ENCODE peak calls at places on chromosomes 6 and 20, in seven cellular contexts. One of them, this sample, is unnamed.

GRCh38 chr6:21826031-21826430 is 232.5 kb downstream of the SOX4 start:
- DNase-seq in neuronal stem cell: peak
- DNase-seq in IMR-90: peak
- DNase-seq in H1: no peak
- DNase-seq in mesendoderm: peak
- DNase-seq in trophoblast cell: peak
- DNase-seq in mesenchymal stem cell: peak
- DNase-seq in this sample: peak

GRCh38 chr6:43758617-43759050 is 11.4 kb upstream of the VEGFA start:
- DNase-seq in IMR-90: no peak
- DNase-seq in H1: peak
- DNase-seq in mesendoderm: peak
- DNase-seq in trophoblast cell: no peak
- DNase-seq in mesenchymal stem cell: no peak
- DNase-seq in neuronal stem cell: peak
- DNase-seq in this sample: peak

GRCh38 chr6:209432-210103 is 82.7 kb upstream of the DUSP22 start:
- DNase-seq in IMR-90: no peak
- DNase-seq in trophoblast cell: no peak
- DNase-seq in mesendoderm: no peak
- DNase-seq in H1: no peak
- DNase-seq in neuronal stem cell: no peak
- DNase-seq in mesenchymal stem cell: no peak
- DNase-seq in this sample: no peak

GRCh38 chr20:58652606-58653303 is 1.7 kb downstream of the STX16 start:
- DNase-seq in H1: no peak
- DNase-seq in mesenchymal stem cell: peak
- DNase-seq in mesendoderm: no peak
- DNase-seq in neuronal stem cell: no peak
- DNase-seq in IMR-90: no peak
- DNase-seq in trophoblast cell: no peak
- DNase-seq in this sample: no peak

GRCh38 chr20:49867453-49868215 is 47.7 kb downstream of the SPATA2 start:
- DNase-seq in IMR-90: no peak
- DNase-seq in mesendoderm: peak
- DNase-seq in H1: no peak
- DNase-seq in mesenchymal stem cell: no peak
- DNase-seq in neuronal stem cell: no peak
- DNase-seq in trophoblast cell: no peak
- DNase-seq in this sample: no peak

GRCh38 chr20:61263084-61263695 is 11.1 kb downstream of the CDH4 start:
- DNase-seq in H1: peak
- DNase-seq in mesendoderm: peak
- DNase-seq in neuronal stem cell: no peak
- DNase-seq in trophoblast cell: no peak
- DNase-seq in IMR-90: peak
- DNase-seq in mesenchymal stem cell: peak
- DNase-seq in this sample: peak

GRCh38 chr20:62287759-62288534 is 14.8 kb upstream of the ADRM1 start:
- DNase-seq in mesenchymal stem cell: no peak
- DNase-seq in neuronal stem cell: no peak
- DNase-seq in mesendoderm: no peak
- DNase-seq in H1: no peak
- DNase-seq in trophoblast cell: no peak
- DNase-seq in IMR-90: no peak
- DNase-seq in this sample: no peak

GRCh38 chr20:20364747-20365558 is 3.0 kb upstream of the INSM1 start:
- DNase-seq in mesendoderm: no peak
- DNase-seq in H1: peak
- DNase-seq in mesenchymal stem cell: no peak
- DNase-seq in neuronal stem cell: no peak
- DNase-seq in trophoblast cell: no peak
- DNase-seq in IMR-90: no peak
- DNase-seq in this sample: no peak

GRCh38 chr20:61588356-61589054 is 336.4 kb downstream of the CDH4 start:
- DNase-seq in mesenchymal stem cell: peak
- DNase-seq in trophoblast cell: no peak
- DNase-seq in mesendoderm: peak
- DNase-seq in IMR-90: peak
- DNase-seq in H1: no peak
- DNase-seq in neuronal stem cell: no peak
- DNase-seq in this sample: no peak

GRCh38 chr20:31664696-31665354 is 27.1 kb downstream of the COX4I2 start:
- DNase-seq in neuronal stem cell: no peak
- DNase-seq in trophoblast cell: no peak
- DNase-seq in H1: no peak
- DNase-seq in IMR-90: no peak
- DNase-seq in mesenchymal stem cell: no peak
- DNase-seq in mesendoderm: no peak
- DNase-seq in this sample: no peak

GRCh38 chr6:145548941-145549652 is 186.2 kb downstream of the EPM2A start:
- DNase-seq in mesendoderm: no peak
- DNase-seq in neuronal stem cell: no peak
- DNase-seq in H1: no peak
- DNase-seq in mesenchymal stem cell: no peak
- DNase-seq in trophoblast cell: peak
- DNase-seq in IMR-90: peak
- DNase-seq in this sample: no peak

GRCh38 chr20:58195047-58195446 is 33.4 kb downstream of the ANKRD60 start:
- DNase-seq in neuronal stem cell: no peak
- DNase-seq in mesendoderm: no peak
- DNase-seq in mesenchymal stem cell: no peak
- DNase-seq in H1: no peak
- DNase-seq in trophoblast cell: no peak
- DNase-seq in IMR-90: no peak
- DNase-seq in this sample: no peak

DNA sequence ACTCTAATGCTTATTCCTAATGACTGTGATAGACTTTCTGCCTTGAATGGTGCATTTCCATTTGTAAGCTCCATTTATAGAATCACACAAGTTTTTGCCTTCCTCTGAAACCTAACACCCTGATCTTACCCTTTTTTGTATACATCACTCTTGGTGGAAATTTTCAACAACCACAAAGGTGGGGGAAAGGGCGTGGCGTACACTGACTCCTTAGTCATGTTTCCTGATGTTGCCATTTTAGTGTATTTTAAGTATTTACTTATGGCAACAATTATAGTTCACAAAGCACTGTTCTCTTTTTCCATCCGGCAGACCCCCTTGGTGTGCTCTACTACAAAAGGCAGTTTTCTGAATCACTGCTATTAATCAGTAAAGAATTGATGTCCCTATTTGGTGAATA is 92.0 kb downstream of the ATXN1 start:
- DNase-seq in trophoblast cell: no peak
- DNase-seq in H1: no peak
- DNase-seq in mesendoderm: no peak
- DNase-seq in mesenchymal stem cell: peak
- DNase-seq in neuronal stem cell: no peak
- DNase-seq in IMR-90: peak
- DNase-seq in this sample: no peak
- H3K9ac ChIP-seq in trophoblast cell: no peak
- H3K9ac ChIP-seq in H1: no peak
- H3K9ac ChIP-seq in mesendoderm: no peak
- H3K9ac ChIP-seq in mesenchymal stem cell: no peak
- H3K9ac ChIP-seq in neuronal stem cell: no peak
- H3K9ac ChIP-seq in IMR-90: no peak
- H3K9ac ChIP-seq in this sample: no peak

DNA sequence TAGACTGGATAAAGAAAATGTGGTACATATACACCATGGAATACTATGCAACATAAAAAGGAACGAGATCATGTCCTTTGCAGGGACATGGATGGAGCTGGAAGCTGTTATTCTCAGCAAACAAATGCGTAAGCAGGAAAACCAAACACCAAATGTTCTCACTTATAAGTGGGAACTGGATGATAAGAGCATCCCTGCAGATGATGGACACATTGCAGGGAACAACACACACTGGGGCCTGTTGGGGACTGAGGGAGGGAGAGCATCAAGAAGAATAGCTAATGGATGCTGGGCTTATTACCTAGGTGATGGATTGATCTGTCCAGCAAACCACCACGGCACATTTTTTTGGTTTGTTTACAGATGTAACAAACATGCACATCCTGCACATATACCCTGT is 470.5 kb upstream of the CITED2 start:
- DNase-seq in mesenchymal stem cell: no peak
- DNase-seq in mesendoderm: no peak
- DNase-seq in H1: no peak
- DNase-seq in trophoblast cell: no peak
- DNase-seq in neuronal stem cell: no peak
- DNase-seq in IMR-90: no peak
- DNase-seq in this sample: no peak
- H3K23ac ChIP-seq in mesenchymal stem cell: no peak
- H3K23ac ChIP-seq in mesendoderm: no peak
- H3K23ac ChIP-seq in H1: no peak
- H3K23ac ChIP-seq in trophoblast cell: no peak
- H3K23ac ChIP-seq in neuronal stem cell: no peak
- H3K23ac ChIP-seq in IMR-90: no peak
- H3K23ac ChIP-seq in this sample: no peak

GRCh38 chr6:12324741-12325140 is 34.6 kb downstream of the EDN1 start:
- DNase-seq in mesenchymal stem cell: no peak
- DNase-seq in IMR-90: no peak
- DNase-seq in trophoblast cell: no peak
- DNase-seq in mesendoderm: peak
- DNase-seq in neuronal stem cell: no peak
- DNase-seq in H1: peak
- DNase-seq in this sample: no peak

GRCh38 chr6:12325872-12326271 is 35.7 kb downstream of the EDN1 start:
- DNase-seq in H1: no peak
- DNase-seq in mesenchymal stem cell: no peak
- DNase-seq in IMR-90: no peak
- DNase-seq in mesendoderm: peak
- DNase-seq in neuronal stem cell: no peak
- DNase-seq in trophoblast cell: no peak
- DNase-seq in this sample: no peak

GRCh38 chr6:12328701-12329100 is 38.5 kb downstream of the EDN1 start:
- DNase-seq in mesendoderm: no peak
- DNase-seq in mesenchymal stem cell: no peak
- DNase-seq in IMR-90: no peak
- DNase-seq in neuronal stem cell: no peak
- DNase-seq in H1: no peak
- DNase-seq in trophoblast cell: no peak
- DNase-seq in this sample: no peak

GRCh38 chr6:12324096-12324495 is 33.9 kb downstream of the EDN1 start:
- DNase-seq in IMR-90: peak
- DNase-seq in neuronal stem cell: no peak
- DNase-seq in mesendoderm: peak
- DNase-seq in H1: no peak
- DNase-seq in mesenchymal stem cell: peak
- DNase-seq in trophoblast cell: peak
- DNase-seq in this sample: no peak

DNA sequence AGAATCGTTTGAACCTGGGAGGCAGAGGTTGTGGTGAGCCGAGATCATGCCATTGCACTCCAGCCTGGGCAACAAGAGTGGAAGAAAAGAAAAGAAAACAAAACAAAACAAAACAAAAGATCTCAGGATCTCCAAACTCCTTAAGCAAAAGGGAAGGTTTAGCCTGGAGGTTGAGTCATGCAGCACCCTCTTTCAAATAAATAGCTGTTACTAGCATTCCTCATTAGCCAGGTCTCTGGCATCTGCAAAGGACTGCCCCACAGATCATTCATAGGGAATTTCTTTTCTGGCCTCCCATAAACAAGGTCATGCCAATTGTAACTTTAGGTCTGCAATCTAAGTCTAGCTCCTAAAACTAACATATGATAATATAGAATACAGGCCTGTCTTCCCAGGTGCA is 37.2 kb downstream of the EDN1 start:
- DNase-seq in IMR-90: peak
- DNase-seq in H1: no peak
- DNase-seq in mesendoderm: no peak
- DNase-seq in trophoblast cell: no peak
- DNase-seq in neuronal stem cell: no peak
- DNase-seq in mesenchymal stem cell: no peak
- DNase-seq in this sample: no peak
- H3K4me2 ChIP-seq in IMR-90: no peak
- H3K4me2 ChIP-seq in H1: no peak
- H3K4me2 ChIP-seq in mesendoderm: no peak
- H3K4me2 ChIP-seq in trophoblast cell: no peak
- H3K4me2 ChIP-seq in neuronal stem cell: no peak
- H3K4me2 ChIP-seq in mesenchymal stem cell: no peak
- H3K4me2 ChIP-seq in this sample: no peak

DNA sequence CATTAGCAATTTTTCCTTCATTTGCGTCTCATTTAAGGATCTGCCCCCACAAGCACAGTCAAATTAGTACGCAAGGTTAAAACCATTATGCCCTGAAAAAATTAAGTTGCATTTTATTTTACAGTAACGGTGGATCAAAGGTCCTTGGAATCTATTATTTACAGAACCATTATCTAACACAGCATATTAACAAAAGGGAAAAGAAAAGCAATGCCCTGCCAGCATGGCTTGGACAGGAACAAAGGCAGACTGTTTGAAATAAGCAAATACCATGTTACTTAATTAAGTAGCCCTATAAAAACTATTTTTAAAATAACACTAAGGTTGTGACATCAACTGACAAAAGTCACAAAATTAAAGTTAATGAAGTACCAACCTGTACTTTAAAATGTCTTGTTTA is 144.7 kb downstream of the PDSS2 start:
- DNase-seq in neuronal stem cell: no peak
- DNase-seq in IMR-90: no peak
- DNase-seq in H1: no peak
- DNase-seq in mesendoderm: no peak
- DNase-seq in mesenchymal stem cell: no peak
- DNase-seq in trophoblast cell: no peak
- DNase-seq in this sample: no peak
- H3K9ac ChIP-seq in neuronal stem cell: no peak
- H3K9ac ChIP-seq in IMR-90: no peak
- H3K9ac ChIP-seq in H1: no peak
- H3K9ac ChIP-seq in mesendoderm: no peak
- H3K9ac ChIP-seq in mesenchymal stem cell: no peak
- H3K9ac ChIP-seq in trophoblast cell: no peak
- H3K9ac ChIP-seq in this sample: no peak

GRCh38 chr6:134397674-134398073 is 79.8 kb upstream of the SGK1 start:
- DNase-seq in IMR-90: no peak
- DNase-seq in mesendoderm: no peak
- DNase-seq in trophoblast cell: no peak
- DNase-seq in H1: no peak
- DNase-seq in mesenchymal stem cell: no peak
- DNase-seq in neuronal stem cell: no peak
- DNase-seq in this sample: no peak
- H3K23ac ChIP-seq in IMR-90: no peak
- H3K23ac ChIP-seq in mesendoderm: no peak
- H3K23ac ChIP-seq in trophoblast cell: no peak
- H3K23ac ChIP-seq in H1: no peak
- H3K23ac ChIP-seq in mesenchymal stem cell: no peak
- H3K23ac ChIP-seq in neuronal stem cell: no peak
- H3K23ac ChIP-seq in this sample: no peak

GRCh38 chr20:33789109-33789857 is 21.9 kb upstream of the CHMP4B start:
- DNase-seq in trophoblast cell: peak
- DNase-seq in H1: no peak
- DNase-seq in mesenchymal stem cell: peak
- DNase-seq in mesendoderm: peak
- DNase-seq in IMR-90: peak
- DNase-seq in neuronal stem cell: no peak
- DNase-seq in this sample: no peak
- H3K4me2 ChIP-seq in trophoblast cell: peak
- H3K4me2 ChIP-seq in H1: no peak
- H3K4me2 ChIP-seq in mesenchymal stem cell: no peak
- H3K4me2 ChIP-seq in mesendoderm: no peak
- H3K4me2 ChIP-seq in IMR-90: peak
- H3K4me2 ChIP-seq in neuronal stem cell: no peak
- H3K4me2 ChIP-seq in this sample: no peak

This sample was measured in H9.